ENCODE peak calls at places on chromosomes 16 and 17, in five cellular contexts. One of them, this sample, is unnamed.

GRCh38 chr16:20260215-20261009 is 66.9 kb downstream of the GP2 start:
- DNase-seq in non-pigmented ciliary epithelial cell: no peak
- DNase-seq in cardiac fibroblast: no peak
- DNase-seq in AML-193: no peak
- DNase-seq in breast epithelium: no peak
- DNase-seq in this sample: no peak

GRCh38 chr17:45310380-45311324 is 6.2 kb downstream of the MAP3K14 start:
- DNase-seq in non-pigmented ciliary epithelial cell: no peak
- DNase-seq in cardiac fibroblast: peak
- DNase-seq in AML-193: no peak
- DNase-seq in breast epithelium: no peak
- DNase-seq in this sample: no peak

GRCh38 chr17:19250421-19251141 is 13.4 kb downstream of the EPN2 start:
- DNase-seq in non-pigmented ciliary epithelial cell: no peak
- DNase-seq in cardiac fibroblast: no peak
- DNase-seq in AML-193: no peak
- DNase-seq in breast epithelium: peak
- DNase-seq in this sample: no peak

GRCh38 chr16:10405386-10405939 is 19.6 kb downstream of the ATF7IP2 start:
- DNase-seq in non-pigmented ciliary epithelial cell: peak
- DNase-seq in cardiac fibroblast: peak
- DNase-seq in AML-193: no peak
- DNase-seq in breast epithelium: no peak
- DNase-seq in this sample: no peak

GRCh38 chr17:55833311-55833710 is 82.5 kb downstream of the PCTP start:
- DNase-seq in non-pigmented ciliary epithelial cell: no peak
- DNase-seq in cardiac fibroblast: no peak
- DNase-seq in AML-193: no peak
- DNase-seq in breast epithelium: no peak
- DNase-seq in this sample: no peak

GRCh38 chr17:71494045-71494444 is 626.8 kb upstream of the SOX9 start:
- DNase-seq in non-pigmented ciliary epithelial cell: no peak
- DNase-seq in cardiac fibroblast: peak
- DNase-seq in AML-193: no peak
- DNase-seq in breast epithelium: no peak
- DNase-seq in this sample: no peak

GRCh38 chr17:42784361-42784760 is 4.0 kb downstream of the WNK4 start:
- DNase-seq in non-pigmented ciliary epithelial cell: no peak
- DNase-seq in cardiac fibroblast: no peak
- DNase-seq in AML-193: no peak
- DNase-seq in breast epithelium: no peak
- DNase-seq in this sample: no peak

GRCh38 chr17:20896153-20896649 is 146.6 kb downstream of the USP22 start:
- DNase-seq in non-pigmented ciliary epithelial cell: no peak
- DNase-seq in cardiac fibroblast: no peak
- DNase-seq in AML-193: no peak
- DNase-seq in breast epithelium: no peak
- DNase-seq in this sample: no peak

GRCh38 chr17:73357981-73358380 is 46.2 kb upstream of the CDC42EP4 start:
- DNase-seq in non-pigmented ciliary epithelial cell: no peak
- DNase-seq in cardiac fibroblast: no peak
- DNase-seq in AML-193: no peak
- DNase-seq in breast epithelium: no peak
- DNase-seq in this sample: no peak

GRCh38 chr17:35998018-35998545 is 3.3 kb downstream of the CCL15 start:
- DNase-seq in non-pigmented ciliary epithelial cell: no peak
- DNase-seq in cardiac fibroblast: no peak
- DNase-seq in AML-193: no peak
- DNase-seq in breast epithelium: no peak
- DNase-seq in this sample: no peak

GRCh38 chr17:68437979-68438877 is 19.1 kb downstream of the WIPI1 start:
- DNase-seq in non-pigmented ciliary epithelial cell: no peak
- DNase-seq in cardiac fibroblast: peak
- DNase-seq in AML-193: peak
- DNase-seq in breast epithelium: no peak
- DNase-seq in this sample: no peak

GRCh38 chr17:64499805-64500486 is 3.1 kb upstream of the POLG2 start:
- DNase-seq in non-pigmented ciliary epithelial cell: no peak
- DNase-seq in cardiac fibroblast: peak
- DNase-seq in AML-193: no peak
- DNase-seq in breast epithelium: no peak
- DNase-seq in this sample: no peak

GRCh38 chr17:28544402-28545140 is 7.9 kb downstream of the UNC119 start:
- DNase-seq in non-pigmented ciliary epithelial cell: no peak
- DNase-seq in cardiac fibroblast: no peak
- DNase-seq in AML-193: no peak
- DNase-seq in breast epithelium: no peak
- DNase-seq in this sample: no peak

GRCh38 chr16:81852347-81852746 is 73.3 kb downstream of the PLCG2 start:
- DNase-seq in non-pigmented ciliary epithelial cell: no peak
- DNase-seq in cardiac fibroblast: no peak
- DNase-seq in AML-193: no peak
- DNase-seq in breast epithelium: no peak
- DNase-seq in this sample: no peak

GRCh38 chr17:54891176-54891821 is 9.4 kb upstream of the TOM1L1 start:
- DNase-seq in non-pigmented ciliary epithelial cell: peak
- DNase-seq in cardiac fibroblast: peak
- DNase-seq in AML-193: peak
- DNase-seq in breast epithelium: no peak
- DNase-seq in this sample: peak

This sample was measured in HFF-Myc.